ENCODE peak calls at places on chromosomes 5 and 9, in seven cellular contexts. F is BJ, U is HepG2, R is HTR-8/SVneo, X is KG1, D is iris pigment epithelial cell, V is progenitor cell of endocrine pancreas. M is an unnamed sample.

GRCh38 chr9:93491593-93492232 is 38.3 kb upstream of the FAM120AOS start:
- DNase-seq in U (no peak), X (no peak), D (no peak), R (no peak), F (no peak), V (no peak), M (no peak)

GRCh38 chr9:105205787-105206511 is 38.5 kb upstream of the SLC44A1 start:
- DNase-seq in D (peak), R (no peak), U (no peak), V (no peak), X (no peak), F (peak), M (no peak)

GRCh38 chr9:19231126-19232035 is 888 bp downstream of the DENND4C start:
- DNase-seq in R (no peak), U (no peak), X (peak), F (no peak), V (no peak), D (peak), M (no peak)

GRCh38 chr5:163578652-163579051 is 73.2 kb downstream of the MAT2B start:
- DNase-seq in V (no peak), F (no peak), D (no peak), X (no peak), R (no peak), U (no peak), M (no peak)

GRCh38 chr5:136209346-136209910 is 16.5 kb upstream of the SMIM32 start:
- DNase-seq in D (no peak), X (no peak), F (no peak), R (no peak), U (no peak), V (no peak), M (no peak)

GRCh38 chr5:173420108-173420507 is 91.9 kb upstream of the STC2 start:
- DNase-seq in D (no peak), U (no peak), V (no peak), R (no peak), F (no peak), X (no peak), M (no peak)

GRCh38 chr5:23977996-23978395 is 470.6 kb downstream of the PRDM9 start:
- DNase-seq in F (no peak), U (peak), X (no peak), R (no peak), D (no peak), V (no peak), M (peak)

GRCh38 chr5:91366571-91366970 is 16.5 kb downstream of the ARRDC3 start:
- DNase-seq in D (peak), R (no peak), V (no peak), U (no peak), X (no peak), F (no peak), M (no peak)

GRCh38 chr5:96893342-96893741 is 17.0 kb downstream of the ERAP2 start:
- DNase-seq in U (no peak), R (peak), F (peak), X (no peak), D (peak), V (no peak), M (no peak)

GRCh38 chr5:39639618-39640078 is 214.9 kb upstream of the DAB2 start:
- DNase-seq in U (no peak), D (peak), V (no peak), X (no peak), R (no peak), F (no peak), M (no peak)

GRCh38 chr5:57366744-57367143 is 115.9 kb downstream of the ACTBL2 start:
- DNase-seq in R (peak), F (no peak), U (peak), X (no peak), D (peak), V (no peak), M (no peak)

GRCh38 chr9:15426019-15426418 is 3.3 kb downstream of the SNAPC3 start:
- DNase-seq in D (no peak), U (no peak), F (no peak), X (no peak), R (no peak), V (no peak), M (no peak)

GRCh38 chr5:124665625-124666024 is 80.8 kb downstream of the ZNF608 start:
- DNase-seq in R (no peak), F (no peak), U (no peak), V (no peak), X (no peak), D (no peak), M (no peak)

GRCh38 chr5:163867738-163868137 is 362.3 kb downstream of the MAT2B start:
- DNase-seq in X (no peak), R (no peak), F (no peak), V (no peak), D (peak), U (no peak), M (no peak)

GRCh38 chr9:104931256-104931655 is 3.3 kb upstream of the ABCA1 start:
- DNase-seq in D (peak), V (no peak), R (no peak), X (no peak), F (no peak), U (no peak), M (no peak)

M was measured in Jurkat, Clone E6-1.